ENCODE peak calls at places on chromosomes 16 and 17, in six cellular contexts. One of them, this sample, is unnamed.

GRCh38 chr16:2432801-2433505 is 3.7 kb downstream of the CCNF start:
- DNase-seq in stomach: no peak
- DNase-seq in upper lobe of left lung: no peak
- DNase-seq in esophagus squamous epithelium: no peak
- DNase-seq in heart left ventricle: no peak
- DNase-seq in uterus: no peak
- DNase-seq in this sample: no peak

GRCh38 chr17:29292071-29292991 is 1.6 kb downstream of the NUFIP2 start:
- DNase-seq in stomach: peak; percentile 58
- DNase-seq in upper lobe of left lung: peak; percentile 81
- DNase-seq in esophagus squamous epithelium: no peak
- DNase-seq in heart left ventricle: peak; percentile 71
- DNase-seq in uterus: peak; percentile 78
- DNase-seq in this sample: peak; percentile 66

GRCh38 chr17:1880851-1881630 is 51.2 kb downstream of the RPA1 start:
- DNase-seq in stomach: no peak
- DNase-seq in upper lobe of left lung: no peak
- DNase-seq in esophagus squamous epithelium: no peak
- DNase-seq in heart left ventricle: no peak
- DNase-seq in uterus: no peak
- DNase-seq in this sample: no peak

GRCh38 chr16:68839831-68840230 is 3.5 kb upstream of the TANGO6 start:
- DNase-seq in stomach: no peak
- DNase-seq in upper lobe of left lung: no peak
- DNase-seq in esophagus squamous epithelium: no peak
- DNase-seq in heart left ventricle: no peak
- DNase-seq in uterus: no peak
- DNase-seq in this sample: no peak

GRCh38 chr17:62916684-62917571 is 49.1 kb upstream of the TANC2 start:
- DNase-seq in stomach: no peak
- DNase-seq in upper lobe of left lung: no peak
- DNase-seq in esophagus squamous epithelium: no peak
- DNase-seq in heart left ventricle: no peak
- DNase-seq in uterus: no peak
- DNase-seq in this sample: no peak

GRCh38 chr17:60410001-60410400 is 12.3 kb upstream of the CHCT1 start:
- DNase-seq in stomach: no peak
- DNase-seq in upper lobe of left lung: no peak
- DNase-seq in esophagus squamous epithelium: no peak
- DNase-seq in heart left ventricle: no peak
- DNase-seq in uterus: no peak
- DNase-seq in this sample: no peak

GRCh38 chr16:11614587-11615175 is 28.0 kb upstream of the LITAF start:
- DNase-seq in stomach: no peak
- DNase-seq in upper lobe of left lung: no peak
- DNase-seq in esophagus squamous epithelium: no peak
- DNase-seq in heart left ventricle: no peak
- DNase-seq in uterus: no peak
- DNase-seq in this sample: no peak

GRCh38 chr17:63476857-63477470 is at the start of gene ACE:
- DNase-seq in stomach: peak; percentile 37
- DNase-seq in upper lobe of left lung: no peak
- DNase-seq in esophagus squamous epithelium: no peak
- DNase-seq in heart left ventricle: no peak
- DNase-seq in uterus: no peak
- DNase-seq in this sample: peak; percentile 34

GRCh38 chr17:46971647-46972300 is 7.3 kb downstream of the RPRML start:
- DNase-seq in stomach: no peak
- DNase-seq in upper lobe of left lung: no peak
- DNase-seq in esophagus squamous epithelium: no peak
- DNase-seq in heart left ventricle: no peak
- DNase-seq in uterus: no peak
- DNase-seq in this sample: no peak

GRCh38 chr17:55540414-55541091 is 29.3 kb upstream of the SMIM36 start:
- DNase-seq in stomach: no peak
- DNase-seq in upper lobe of left lung: no peak
- DNase-seq in esophagus squamous epithelium: no peak
- DNase-seq in heart left ventricle: no peak
- DNase-seq in uterus: no peak
- DNase-seq in this sample: no peak

GRCh38 chr17:81636505-81637288 is at the start of the genes NPLOC4 and TSPAN10:
- DNase-seq in stomach: peak; percentile 92
- DNase-seq in upper lobe of left lung: peak; percentile 88
- DNase-seq in esophagus squamous epithelium: no peak
- DNase-seq in heart left ventricle: peak; percentile 94
- DNase-seq in uterus: peak; percentile 80
- DNase-seq in this sample: peak; percentile 86

GRCh38 chr16:15996432-15997109 is 47.2 kb downstream of the ABCC1 start:
- DNase-seq in stomach: peak; percentile 34
- DNase-seq in upper lobe of left lung: no peak
- DNase-seq in esophagus squamous epithelium: no peak
- DNase-seq in heart left ventricle: no peak
- DNase-seq in uterus: peak; percentile 34
- DNase-seq in this sample: no peak

GRCh38 chr16:53018834-53019416 is 33.8 kb downstream of the CHD9NB start:
- DNase-seq in stomach: no peak
- DNase-seq in upper lobe of left lung: no peak
- DNase-seq in esophagus squamous epithelium: no peak
- DNase-seq in heart left ventricle: no peak
- DNase-seq in uterus: no peak
- DNase-seq in this sample: no peak

GRCh38 chr17:63399856-63400255 is 46.2 kb downstream of the CYB561 start:
- DNase-seq in stomach: peak; percentile 40
- DNase-seq in upper lobe of left lung: no peak
- DNase-seq in esophagus squamous epithelium: no peak
- DNase-seq in heart left ventricle: peak; percentile 76
- DNase-seq in uterus: peak; percentile 32
- DNase-seq in this sample: no peak

GRCh38 chr17:15122857-15123256 is 142.3 kb downstream of the PMP22 start:
- DNase-seq in stomach: no peak
- DNase-seq in upper lobe of left lung: no peak
- DNase-seq in esophagus squamous epithelium: no peak
- DNase-seq in heart left ventricle: no peak
- DNase-seq in uterus: no peak
- DNase-seq in this sample: no peak

GRCh38 chr17:77645441-77646430 is 312.8 kb upstream of the TNRC6C start:
- DNase-seq in stomach: no peak
- DNase-seq in upper lobe of left lung: peak; percentile 15
- DNase-seq in esophagus squamous epithelium: no peak
- DNase-seq in heart left ventricle: no peak
- DNase-seq in uterus: no peak
- DNase-seq in this sample: no peak

GRCh38 chr17:38967290-38967738 is at the start of gene FBXO47:
- DNase-seq in stomach: peak; percentile 89
- DNase-seq in upper lobe of left lung: peak; percentile 95
- DNase-seq in esophagus squamous epithelium: peak; percentile 64
- DNase-seq in heart left ventricle: peak; percentile 94
- DNase-seq in uterus: peak; percentile 96
- DNase-seq in this sample: peak; percentile 98

GRCh38 chr16:56289412-56289811 is 98.1 kb downstream of the GNAO1 start:
- DNase-seq in stomach: no peak
- DNase-seq in upper lobe of left lung: no peak
- DNase-seq in esophagus squamous epithelium: no peak
- DNase-seq in heart left ventricle: no peak
- DNase-seq in uterus: no peak
- DNase-seq in this sample: no peak

GRCh38 chr17:39921323-39921722 is 2.9 kb upstream of the GSDMB start:
- DNase-seq in stomach: no peak
- DNase-seq in upper lobe of left lung: no peak
- DNase-seq in esophagus squamous epithelium: no peak
- DNase-seq in heart left ventricle: no peak
- DNase-seq in uterus: no peak
- DNase-seq in this sample: no peak

GRCh38 chr16:53973021-53973420 is 269.1 kb downstream of the FTO start:
- DNase-seq in stomach: no peak
- DNase-seq in upper lobe of left lung: no peak
- DNase-seq in esophagus squamous epithelium: no peak
- DNase-seq in heart left ventricle: no peak
- DNase-seq in uterus: no peak
- DNase-seq in this sample: no peak

GRCh38 chr17:75927286-75927922 is 13.4 kb downstream of the FBF1 start:
- DNase-seq in stomach: peak; percentile 54
- DNase-seq in upper lobe of left lung: peak; percentile 64
- DNase-seq in esophagus squamous epithelium: no peak
- DNase-seq in heart left ventricle: no peak
- DNase-seq in uterus: no peak
- DNase-seq in this sample: no peak

DNA sequence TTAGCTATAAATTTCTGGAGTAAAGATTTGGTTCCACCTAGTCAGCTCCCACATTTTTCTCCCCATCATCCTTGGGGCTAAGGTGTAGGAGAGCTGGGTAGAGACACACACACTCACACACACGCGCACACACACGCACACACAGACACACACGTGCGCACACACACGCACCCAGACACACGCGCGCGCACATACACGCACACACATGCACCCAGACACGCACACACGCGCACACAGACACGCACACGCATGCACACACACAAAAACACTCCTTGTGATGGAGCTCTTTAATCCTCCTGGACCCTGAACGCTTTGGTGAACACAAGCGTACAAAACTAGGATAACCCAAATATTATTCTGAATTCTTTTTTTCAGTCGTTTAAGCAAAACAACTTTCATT is 253.6 kb downstream of the C16orf95 start:
- DNase-seq in stomach: no peak
- DNase-seq in upper lobe of left lung: no peak
- DNase-seq in esophagus squamous epithelium: no peak
- DNase-seq in heart left ventricle: no peak
- DNase-seq in uterus: no peak
- DNase-seq in this sample: no peak
- TF ChIP-seq POLR2A in stomach: no peak
- TF ChIP-seq POLR2A in upper lobe of left lung: no peak
- TF ChIP-seq POLR2A in esophagus squamous epithelium: no peak
- TF ChIP-seq POLR2A in heart left ventricle: no peak
- TF ChIP-seq POLR2A in uterus: no peak
- TF ChIP-seq POLR2A in this sample: no peak

DNA sequence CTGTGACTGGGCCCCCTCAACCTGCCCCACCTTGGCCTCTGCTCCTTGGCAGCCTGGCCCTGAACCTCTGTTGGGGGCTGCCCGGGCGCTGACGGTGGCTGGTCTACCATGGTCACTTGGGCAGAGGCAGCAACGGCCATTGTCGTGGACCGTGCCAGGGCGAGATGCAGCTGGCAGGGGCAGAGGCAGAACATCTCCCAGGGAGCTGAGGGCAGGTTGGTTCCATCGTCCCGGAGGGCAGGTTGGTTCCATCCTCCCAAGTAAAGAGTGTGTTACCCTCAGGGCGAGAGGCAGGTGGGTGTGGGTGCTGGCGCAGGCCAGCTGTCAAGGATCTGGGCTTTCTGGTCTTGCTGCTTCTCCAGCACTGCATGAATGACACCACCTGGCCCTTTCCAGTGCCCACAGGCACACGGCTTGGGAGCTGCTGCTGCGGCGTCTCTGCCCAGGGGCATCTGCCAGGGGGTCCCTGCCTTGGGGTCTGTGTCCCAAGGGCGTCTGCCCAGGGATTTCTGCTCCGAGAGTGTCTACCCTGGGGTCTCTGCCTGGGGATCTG is 12.0 kb downstream of the ACSF3 start:
- DNase-seq in stomach: no peak
- DNase-seq in upper lobe of left lung: no peak
- DNase-seq in esophagus squamous epithelium: no peak
- DNase-seq in heart left ventricle: peak; percentile 56
- DNase-seq in uterus: no peak
- DNase-seq in this sample: no peak
- TF ChIP-seq POLR2A in stomach: no peak
- TF ChIP-seq POLR2A in upper lobe of left lung: no peak
- TF ChIP-seq POLR2A in esophagus squamous epithelium: no peak
- TF ChIP-seq POLR2A in heart left ventricle: no peak
- TF ChIP-seq POLR2A in uterus: no peak
- TF ChIP-seq POLR2A in this sample: no peak

DNA sequence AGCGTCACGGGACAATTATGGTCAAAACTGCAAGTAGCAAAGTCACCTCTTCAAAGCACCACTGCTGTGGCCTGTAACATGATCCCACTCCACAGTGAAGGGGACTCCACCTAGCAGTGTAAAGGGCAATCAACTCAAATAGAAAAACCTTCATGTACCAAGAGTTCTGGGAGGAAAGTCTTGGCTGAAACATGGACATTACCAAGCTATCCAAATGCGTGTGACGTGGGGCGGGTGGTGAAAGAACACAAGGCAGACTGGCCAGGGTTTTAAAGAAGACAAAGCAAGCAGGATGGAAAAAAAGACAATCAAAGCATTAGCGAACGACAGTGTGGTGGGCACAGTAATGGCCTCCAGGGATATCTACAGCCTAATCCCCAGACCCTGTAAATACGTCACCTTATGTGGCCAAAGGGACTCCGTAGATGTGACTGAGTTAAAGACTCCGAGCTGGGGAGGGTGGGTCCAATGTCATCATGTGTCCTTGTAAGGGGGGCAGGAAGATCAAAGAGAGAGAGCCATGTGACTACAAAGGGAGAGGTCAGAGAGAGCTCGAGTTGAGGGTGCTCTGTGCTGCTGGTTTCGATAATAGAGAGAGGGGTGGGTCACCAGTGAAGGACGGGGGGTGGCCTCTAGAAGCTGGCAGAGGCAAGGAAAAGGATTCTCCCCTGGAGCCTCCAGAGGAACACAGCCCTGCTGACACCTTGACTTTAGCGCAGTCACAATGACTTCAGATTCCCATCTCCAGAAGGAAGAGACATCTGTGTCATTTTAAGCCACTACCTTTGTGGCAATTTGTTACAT is 6.0 kb downstream of the HSDL1 start:
- DNase-seq in stomach: peak; percentile 37
- DNase-seq in upper lobe of left lung: peak; percentile 81
- DNase-seq in esophagus squamous epithelium: no peak
- DNase-seq in heart left ventricle: no peak
- DNase-seq in uterus: no peak
- DNase-seq in this sample: peak; percentile 87
- TF ChIP-seq POLR2A in stomach: no peak
- TF ChIP-seq POLR2A in upper lobe of left lung: no peak
- TF ChIP-seq POLR2A in esophagus squamous epithelium: no peak
- TF ChIP-seq POLR2A in heart left ventricle: no peak
- TF ChIP-seq POLR2A in uterus: no peak
- TF ChIP-seq POLR2A in this sample: no peak

GRCh38 chr17:43170140-43170765 is 761 bp upstream of the NBR1 start:
- DNase-seq in stomach: peak; percentile 91
- DNase-seq in upper lobe of left lung: peak; percentile 96
- DNase-seq in esophagus squamous epithelium: peak; percentile 49
- DNase-seq in heart left ventricle: peak; percentile 88
- DNase-seq in uterus: peak; percentile 93
- DNase-seq in this sample: peak; percentile 94
- TF ChIP-seq POLR2A in stomach: no peak
- TF ChIP-seq POLR2A in upper lobe of left lung: no peak
- TF ChIP-seq POLR2A in esophagus squamous epithelium: peak; percentile 47
- TF ChIP-seq POLR2A in heart left ventricle: no peak
- TF ChIP-seq POLR2A in uterus: peak; percentile 76
- TF ChIP-seq POLR2A in this sample: peak; percentile 28

GRCh38 chr16:73058616-73059409 is 10.9 kb upstream of the ZFHX3 start:
- DNase-seq in stomach: peak; percentile 43
- DNase-seq in upper lobe of left lung: no peak
- DNase-seq in esophagus squamous epithelium: no peak
- DNase-seq in heart left ventricle: peak; percentile 82
- DNase-seq in uterus: no peak
- DNase-seq in this sample: peak; percentile 52
- TF ChIP-seq POLR2A in stomach: no peak
- TF ChIP-seq POLR2A in upper lobe of left lung: no peak
- TF ChIP-seq POLR2A in esophagus squamous epithelium: no peak
- TF ChIP-seq POLR2A in heart left ventricle: no peak
- TF ChIP-seq POLR2A in uterus: no peak
- TF ChIP-seq POLR2A in this sample: peak; percentile 45

This sample was measured in thyroid gland.